ENCODE peak calls at places on chromosomes 13 and 19, in ten cellular contexts. One of them, this sample, is unnamed.

GRCh38 chr13:25816239-25816638 is 235.6 kb downstream of the SHISA2 start:
- DNase-seq in stomach: no peak
- DNase-seq in AG10803: no peak
- DNase-seq in fibroblast of pulmonary artery: no peak
- DNase-seq in keratinocyte: no peak
- DNase-seq in osteoblast: no peak
- DNase-seq in lower leg skin: no peak
- DNase-seq in adrenal gland: no peak
- DNase-seq in OCI-LY7: no peak
- DNase-seq in glutamatergic neuron: no peak
- DNase-seq in this sample: no peak

GRCh38 chr19:50191270-50191669 is 12.2 kb upstream of the MYH14 start:
- DNase-seq in stomach: no peak
- DNase-seq in AG10803: no peak
- DNase-seq in fibroblast of pulmonary artery: no peak
- DNase-seq in keratinocyte: no peak
- DNase-seq in osteoblast: no peak
- DNase-seq in lower leg skin: no peak
- DNase-seq in adrenal gland: no peak
- DNase-seq in OCI-LY7: no peak
- DNase-seq in glutamatergic neuron: no peak
- DNase-seq in this sample: no peak

GRCh38 chr13:113187905-113188595 is 20.4 kb downstream of the PCID2 start:
- DNase-seq in stomach: no peak
- DNase-seq in AG10803: no peak
- DNase-seq in fibroblast of pulmonary artery: no peak
- DNase-seq in keratinocyte: no peak
- DNase-seq in osteoblast: no peak
- DNase-seq in lower leg skin: no peak
- DNase-seq in adrenal gland: no peak
- DNase-seq in OCI-LY7: no peak
- DNase-seq in glutamatergic neuron: no peak
- DNase-seq in this sample: no peak

GRCh38 chr19:7461841-7462629 is 26.8 kb downstream of the PEX11G start:
- DNase-seq in stomach: no peak
- DNase-seq in AG10803: no peak
- DNase-seq in fibroblast of pulmonary artery: no peak
- DNase-seq in keratinocyte: no peak
- DNase-seq in osteoblast: peak; percentile 74
- DNase-seq in lower leg skin: no peak
- DNase-seq in adrenal gland: no peak
- DNase-seq in OCI-LY7: no peak
- DNase-seq in glutamatergic neuron: no peak
- DNase-seq in this sample: no peak

GRCh38 chr13:42280537-42280936 is 8.6 kb downstream of the AKAP11 start:
- DNase-seq in stomach: no peak
- DNase-seq in AG10803: no peak
- DNase-seq in fibroblast of pulmonary artery: no peak
- DNase-seq in keratinocyte: no peak
- DNase-seq in osteoblast: no peak
- DNase-seq in lower leg skin: no peak
- DNase-seq in adrenal gland: no peak
- DNase-seq in OCI-LY7: no peak
- DNase-seq in glutamatergic neuron: no peak
- DNase-seq in this sample: no peak

GRCh38 chr13:107322228-107322627 is 754.3 kb upstream of the ARGLU1 start:
- DNase-seq in stomach: no peak
- DNase-seq in AG10803: no peak
- DNase-seq in fibroblast of pulmonary artery: no peak
- DNase-seq in keratinocyte: no peak
- DNase-seq in osteoblast: no peak
- DNase-seq in lower leg skin: no peak
- DNase-seq in adrenal gland: no peak
- DNase-seq in OCI-LY7: no peak
- DNase-seq in glutamatergic neuron: no peak
- DNase-seq in this sample: no peak

GRCh38 chr19:403221-404036 is 5.5 kb downstream of the C2CD4C start:
- DNase-seq in stomach: no peak
- DNase-seq in AG10803: no peak
- DNase-seq in fibroblast of pulmonary artery: no peak
- DNase-seq in keratinocyte: no peak
- DNase-seq in osteoblast: peak; percentile 79
- DNase-seq in lower leg skin: no peak
- DNase-seq in adrenal gland: no peak
- DNase-seq in OCI-LY7: no peak
- DNase-seq in glutamatergic neuron: peak; percentile 46
- DNase-seq in this sample: no peak

GRCh38 chr19:737591-738093 is 13.3 kb upstream of the MISP start:
- DNase-seq in stomach: peak; percentile 52
- DNase-seq in AG10803: peak; percentile 9
- DNase-seq in fibroblast of pulmonary artery: peak; percentile 46
- DNase-seq in keratinocyte: no peak
- DNase-seq in osteoblast: peak; percentile 98
- DNase-seq in lower leg skin: no peak
- DNase-seq in adrenal gland: peak; percentile 42
- DNase-seq in OCI-LY7: peak; percentile 53
- DNase-seq in glutamatergic neuron: peak; percentile 76
- DNase-seq in this sample: no peak

GRCh38 chr13:107866666-107867623 is 348.4 kb downstream of the LIG4 start:
- DNase-seq in stomach: no peak
- DNase-seq in AG10803: peak; percentile 30
- DNase-seq in fibroblast of pulmonary artery: peak; percentile 39
- DNase-seq in keratinocyte: no peak
- DNase-seq in osteoblast: peak; percentile 94
- DNase-seq in lower leg skin: no peak
- DNase-seq in adrenal gland: no peak
- DNase-seq in OCI-LY7: no peak
- DNase-seq in glutamatergic neuron: peak; percentile 70
- DNase-seq in this sample: no peak

GRCh38 chr13:60226507-60226906 is 62.8 kb upstream of the DIAPH3 start:
- DNase-seq in stomach: no peak
- DNase-seq in AG10803: peak; percentile 45
- DNase-seq in fibroblast of pulmonary artery: peak; percentile 48
- DNase-seq in keratinocyte: no peak
- DNase-seq in osteoblast: peak; percentile 76
- DNase-seq in lower leg skin: no peak
- DNase-seq in adrenal gland: peak; percentile 18
- DNase-seq in OCI-LY7: peak; percentile 3
- DNase-seq in glutamatergic neuron: peak; percentile 40
- DNase-seq in this sample: no peak

GRCh38 chr19:632228-633067 is 889 bp downstream of the POLRMT start:
- DNase-seq in stomach: no peak
- DNase-seq in AG10803: peak; percentile 34
- DNase-seq in fibroblast of pulmonary artery: peak; percentile 56
- DNase-seq in keratinocyte: no peak
- DNase-seq in osteoblast: peak; percentile 96
- DNase-seq in lower leg skin: no peak
- DNase-seq in adrenal gland: peak; percentile 77
- DNase-seq in OCI-LY7: peak; percentile 63
- DNase-seq in glutamatergic neuron: peak; percentile 71
- DNase-seq in this sample: no peak

GRCh38 chr19:55276720-55277430 is 3.0 kb downstream of the HSPBP1 start:
- DNase-seq in stomach: no peak
- DNase-seq in AG10803: no peak
- DNase-seq in fibroblast of pulmonary artery: no peak
- DNase-seq in keratinocyte: no peak
- DNase-seq in osteoblast: no peak
- DNase-seq in lower leg skin: no peak
- DNase-seq in adrenal gland: no peak
- DNase-seq in OCI-LY7: peak; percentile 73
- DNase-seq in glutamatergic neuron: no peak
- DNase-seq in this sample: no peak

GRCh38 chr13:37791699-37792098 is 77.9 kb downstream of the TRPC4 start:
- DNase-seq in stomach: no peak
- DNase-seq in AG10803: peak; percentile 56
- DNase-seq in fibroblast of pulmonary artery: peak; percentile 56
- DNase-seq in keratinocyte: no peak
- DNase-seq in osteoblast: peak; percentile 82
- DNase-seq in lower leg skin: no peak
- DNase-seq in adrenal gland: no peak
- DNase-seq in OCI-LY7: no peak
- DNase-seq in glutamatergic neuron: no peak
- DNase-seq in this sample: no peak

GRCh38 chr13:51769455-51770127 is 34.4 kb downstream of the DHRS12 start:
- DNase-seq in stomach: peak; percentile 69
- DNase-seq in AG10803: no peak
- DNase-seq in fibroblast of pulmonary artery: peak; percentile 22
- DNase-seq in keratinocyte: no peak
- DNase-seq in osteoblast: peak; percentile 64
- DNase-seq in lower leg skin: peak; percentile 95
- DNase-seq in adrenal gland: no peak
- DNase-seq in OCI-LY7: no peak
- DNase-seq in glutamatergic neuron: no peak
- DNase-seq in this sample: no peak

GRCh38 chr19:29263305-29264080 is 50.5 kb upstream of the UQCRFS1 start:
- DNase-seq in stomach: peak; percentile 47
- DNase-seq in AG10803: peak; percentile 33
- DNase-seq in fibroblast of pulmonary artery: peak; percentile 47
- DNase-seq in keratinocyte: no peak
- DNase-seq in osteoblast: no peak
- DNase-seq in lower leg skin: peak; percentile 90
- DNase-seq in adrenal gland: peak; percentile 35
- DNase-seq in OCI-LY7: peak; percentile 53
- DNase-seq in glutamatergic neuron: peak; percentile 84
- DNase-seq in this sample: no peak

GRCh38 chr19:29262085-29262484 is 49.1 kb upstream of the UQCRFS1 start:
- DNase-seq in stomach: no peak
- DNase-seq in AG10803: no peak
- DNase-seq in fibroblast of pulmonary artery: no peak
- DNase-seq in keratinocyte: no peak
- DNase-seq in osteoblast: no peak
- DNase-seq in lower leg skin: no peak
- DNase-seq in adrenal gland: no peak
- DNase-seq in OCI-LY7: no peak
- DNase-seq in glutamatergic neuron: no peak
- DNase-seq in this sample: no peak

GRCh38 chr19:29259153-29259552 is 46.2 kb upstream of the UQCRFS1 start:
- DNase-seq in stomach: no peak
- DNase-seq in AG10803: no peak
- DNase-seq in fibroblast of pulmonary artery: peak; percentile 3
- DNase-seq in keratinocyte: no peak
- DNase-seq in osteoblast: no peak
- DNase-seq in lower leg skin: peak; percentile 40
- DNase-seq in adrenal gland: no peak
- DNase-seq in OCI-LY7: peak; percentile 18
- DNase-seq in glutamatergic neuron: no peak
- DNase-seq in this sample: no peak

GRCh38 chr19:29259867-29260281 is 46.9 kb upstream of the UQCRFS1 start:
- DNase-seq in stomach: no peak
- DNase-seq in AG10803: no peak
- DNase-seq in fibroblast of pulmonary artery: no peak
- DNase-seq in keratinocyte: no peak
- DNase-seq in osteoblast: no peak
- DNase-seq in lower leg skin: peak; percentile 20
- DNase-seq in adrenal gland: no peak
- DNase-seq in OCI-LY7: no peak
- DNase-seq in glutamatergic neuron: peak; percentile 51
- DNase-seq in this sample: no peak

DNA sequence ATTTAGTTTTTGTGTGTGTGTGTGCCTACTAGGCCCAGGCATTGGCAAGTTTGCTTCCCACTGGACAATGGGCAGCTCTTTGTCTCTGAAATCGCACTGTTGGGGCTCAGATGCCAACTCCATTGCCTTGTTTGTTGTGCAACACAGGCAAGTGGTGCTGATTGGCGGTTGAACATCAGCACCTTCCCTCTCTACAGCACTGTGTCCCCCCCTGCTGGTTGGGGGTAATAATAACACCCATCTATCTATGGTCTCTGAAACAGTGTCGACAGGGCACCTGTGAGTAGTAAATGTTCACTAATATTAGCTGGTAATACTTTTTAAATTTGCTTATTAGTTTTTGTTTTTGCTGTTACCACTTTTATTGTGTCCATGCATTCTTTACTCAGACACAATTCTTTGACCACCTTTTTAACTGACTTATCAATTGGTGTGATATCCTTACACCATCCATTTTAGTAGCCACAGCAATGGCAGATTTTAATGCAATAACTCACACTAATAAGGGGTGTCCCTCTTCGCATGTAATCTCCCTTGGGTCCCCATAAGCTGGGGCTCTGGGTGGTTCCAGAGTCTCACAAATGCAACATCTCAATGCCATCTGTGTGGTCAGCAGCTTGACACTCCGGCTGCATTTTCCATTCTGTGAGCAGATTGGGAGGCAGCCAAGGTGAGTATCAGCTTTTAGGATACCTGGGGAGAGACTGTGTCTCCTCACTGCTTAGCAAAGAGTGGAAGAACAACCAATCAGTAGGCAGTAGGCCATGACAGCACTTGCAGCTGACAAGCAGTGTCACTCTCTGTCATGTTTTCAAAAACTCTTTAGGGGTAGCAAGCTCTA is 47.7 kb upstream of the UQCRFS1 start:
- DNase-seq in stomach: no peak
- DNase-seq in AG10803: peak; percentile 22
- DNase-seq in fibroblast of pulmonary artery: peak; percentile 27
- DNase-seq in keratinocyte: no peak
- DNase-seq in osteoblast: peak; percentile 31
- DNase-seq in lower leg skin: peak; percentile 46
- DNase-seq in adrenal gland: no peak
- DNase-seq in OCI-LY7: peak; percentile 60
- DNase-seq in glutamatergic neuron: peak; percentile 61
- DNase-seq in this sample: no peak
- TF ChIP-seq CTCF in stomach: no peak
- TF ChIP-seq CTCF in AG10803: peak; percentile 37
- TF ChIP-seq CTCF in fibroblast of pulmonary artery: peak; percentile 37
- TF ChIP-seq CTCF in keratinocyte: peak; percentile 39
- TF ChIP-seq CTCF in osteoblast: peak; percentile 37
- TF ChIP-seq CTCF in lower leg skin: no peak
- TF ChIP-seq CTCF in adrenal gland: peak; percentile 38
- TF ChIP-seq CTCF in OCI-LY7: peak; percentile 86
- TF ChIP-seq CTCF in glutamatergic neuron: peak; percentile 82
- TF ChIP-seq CTCF in this sample: peak; percentile 74

GRCh38 chr19:18771328-18772242 is 19.5 kb downstream of the COMP start:
- DNase-seq in stomach: no peak
- DNase-seq in AG10803: no peak
- DNase-seq in fibroblast of pulmonary artery: no peak
- DNase-seq in keratinocyte: no peak
- DNase-seq in osteoblast: peak; percentile 71
- DNase-seq in lower leg skin: no peak
- DNase-seq in adrenal gland: no peak
- DNase-seq in OCI-LY7: peak; percentile 41
- DNase-seq in glutamatergic neuron: peak; percentile 38
- DNase-seq in this sample: no peak
- TF ChIP-seq CTCF in stomach: no peak
- TF ChIP-seq CTCF in AG10803: peak; percentile 20
- TF ChIP-seq CTCF in fibroblast of pulmonary artery: peak; percentile 30
- TF ChIP-seq CTCF in keratinocyte: peak; percentile 40
- TF ChIP-seq CTCF in osteoblast: peak; percentile 25
- TF ChIP-seq CTCF in lower leg skin: no peak
- TF ChIP-seq CTCF in adrenal gland: no peak
- TF ChIP-seq CTCF in OCI-LY7: peak; percentile 71
- TF ChIP-seq CTCF in glutamatergic neuron: peak; percentile 29
- TF ChIP-seq CTCF in this sample: peak; percentile 54

GRCh38 chr19:8517551-8518442 is 3.8 kb upstream of the ZNF414 start:
- DNase-seq in stomach: no peak
- DNase-seq in AG10803: peak; percentile 84
- DNase-seq in fibroblast of pulmonary artery: peak; percentile 81
- DNase-seq in keratinocyte: no peak
- DNase-seq in osteoblast: peak; percentile 48
- DNase-seq in lower leg skin: no peak
- DNase-seq in adrenal gland: peak; percentile 43
- DNase-seq in OCI-LY7: peak; percentile 52
- DNase-seq in glutamatergic neuron: no peak
- DNase-seq in this sample: no peak
- TF ChIP-seq CTCF in stomach: no peak
- TF ChIP-seq CTCF in AG10803: no peak
- TF ChIP-seq CTCF in fibroblast of pulmonary artery: no peak
- TF ChIP-seq CTCF in keratinocyte: no peak
- TF ChIP-seq CTCF in osteoblast: no peak
- TF ChIP-seq CTCF in lower leg skin: no peak
- TF ChIP-seq CTCF in adrenal gland: no peak
- TF ChIP-seq CTCF in OCI-LY7: no peak
- TF ChIP-seq CTCF in glutamatergic neuron: no peak
- TF ChIP-seq CTCF in this sample: no peak

GRCh38 chr19:32357720-32358119 is 12.3 kb downstream of the ZNF507 start:
- DNase-seq in stomach: no peak
- DNase-seq in AG10803: no peak
- DNase-seq in fibroblast of pulmonary artery: no peak
- DNase-seq in keratinocyte: no peak
- DNase-seq in osteoblast: no peak
- DNase-seq in lower leg skin: no peak
- DNase-seq in adrenal gland: no peak
- DNase-seq in OCI-LY7: no peak
- DNase-seq in glutamatergic neuron: no peak
- DNase-seq in this sample: no peak
- TF ChIP-seq CTCF in stomach: peak; percentile 8
- TF ChIP-seq CTCF in AG10803: peak; percentile 34
- TF ChIP-seq CTCF in fibroblast of pulmonary artery: peak; percentile 35
- TF ChIP-seq CTCF in keratinocyte: no peak
- TF ChIP-seq CTCF in osteoblast: peak; percentile 31
- TF ChIP-seq CTCF in lower leg skin: no peak
- TF ChIP-seq CTCF in adrenal gland: peak; percentile 25
- TF ChIP-seq CTCF in OCI-LY7: peak; percentile 69
- TF ChIP-seq CTCF in glutamatergic neuron: no peak
- TF ChIP-seq CTCF in this sample: peak; percentile 53

This sample was measured in type B pancreatic cell.